ENCODE peak calls at places on chromosomes 5 and 9, in nine cellular contexts. One of them, this sample, is unnamed.
A peak's percentile ranks its signal among the peaks of the same experiment; 100 is the strongest.

GRCh38 chr5:140883373-140883772 is 1.4 kb downstream of the PCDHA13 start:
- DNase-seq in T47D: no peak
- DNase-seq in activated naive CD4-positive, alpha-beta T cell treated with anti-CD3 and anti-CD28 coated beads, Interleukin-2, amount 50 U/mL, for 72 hours: no peak
- DNase-seq in CD8-positive, alpha-beta T cell: no peak
- DNase-seq in GM12864: no peak
- DNase-seq in NCI-H1694 treated with DMSO at 0.1 percent for 48 hours: no peak
- DNase-seq in stimulated activated CD4-positive, alpha-beta T cell treated with anti-CD3 and anti-CD28 coated beads, Interleukin-4, amount 100 ng/mL, for 4 hours: no peak
- DNase-seq in effector memory CD8-positive, alpha-beta T cell: no peak
- DNase-seq in uterus: no peak
- DNase-seq in this sample: no peak

GRCh38 chr5:68368686-68369359 is 153.3 kb downstream of the PIK3R1 start:
- DNase-seq in T47D: no peak
- DNase-seq in activated naive CD4-positive, alpha-beta T cell treated with anti-CD3 and anti-CD28 coated beads, Interleukin-2, amount 50 U/mL, for 72 hours: no peak
- DNase-seq in CD8-positive, alpha-beta T cell: no peak
- DNase-seq in GM12864: no peak
- DNase-seq in NCI-H1694 treated with DMSO at 0.1 percent for 48 hours: no peak
- DNase-seq in stimulated activated CD4-positive, alpha-beta T cell treated with anti-CD3 and anti-CD28 coated beads, Interleukin-4, amount 100 ng/mL, for 4 hours: no peak
- DNase-seq in effector memory CD8-positive, alpha-beta T cell: no peak
- DNase-seq in uterus: no peak
- DNase-seq in this sample: no peak

GRCh38 chr9:117400131-117400530 is 14.7 kb downstream of the ASTN2 start:
- DNase-seq in T47D: peak; percentile 59
- DNase-seq in activated naive CD4-positive, alpha-beta T cell treated with anti-CD3 and anti-CD28 coated beads, Interleukin-2, amount 50 U/mL, for 72 hours: no peak
- DNase-seq in CD8-positive, alpha-beta T cell: no peak
- DNase-seq in GM12864: no peak
- DNase-seq in NCI-H1694 treated with DMSO at 0.1 percent for 48 hours: no peak
- DNase-seq in stimulated activated CD4-positive, alpha-beta T cell treated with anti-CD3 and anti-CD28 coated beads, Interleukin-4, amount 100 ng/mL, for 4 hours: no peak
- DNase-seq in effector memory CD8-positive, alpha-beta T cell: no peak
- DNase-seq in uterus: no peak
- DNase-seq in this sample: no peak

GRCh38 chr9:94802795-94803194 is 76.3 kb downstream of the AOPEP start:
- DNase-seq in T47D: no peak
- DNase-seq in activated naive CD4-positive, alpha-beta T cell treated with anti-CD3 and anti-CD28 coated beads, Interleukin-2, amount 50 U/mL, for 72 hours: peak; percentile 21
- DNase-seq in CD8-positive, alpha-beta T cell: no peak
- DNase-seq in GM12864: no peak
- DNase-seq in NCI-H1694 treated with DMSO at 0.1 percent for 48 hours: no peak
- DNase-seq in stimulated activated CD4-positive, alpha-beta T cell treated with anti-CD3 and anti-CD28 coated beads, Interleukin-4, amount 100 ng/mL, for 4 hours: no peak
- DNase-seq in effector memory CD8-positive, alpha-beta T cell: no peak
- DNase-seq in uterus: no peak
- DNase-seq in this sample: no peak

GRCh38 chr5:169767938-169768337 is 130.9 kb downstream of the DOCK2 start:
- DNase-seq in T47D: no peak
- DNase-seq in activated naive CD4-positive, alpha-beta T cell treated with anti-CD3 and anti-CD28 coated beads, Interleukin-2, amount 50 U/mL, for 72 hours: no peak
- DNase-seq in CD8-positive, alpha-beta T cell: no peak
- DNase-seq in GM12864: no peak
- DNase-seq in NCI-H1694 treated with DMSO at 0.1 percent for 48 hours: no peak
- DNase-seq in stimulated activated CD4-positive, alpha-beta T cell treated with anti-CD3 and anti-CD28 coated beads, Interleukin-4, amount 100 ng/mL, for 4 hours: no peak
- DNase-seq in effector memory CD8-positive, alpha-beta T cell: no peak
- DNase-seq in uterus: no peak
- DNase-seq in this sample: no peak

GRCh38 chr9:130286072-130286770 is 20.7 kb downstream of the HMCN2 start:
- DNase-seq in T47D: no peak
- DNase-seq in activated naive CD4-positive, alpha-beta T cell treated with anti-CD3 and anti-CD28 coated beads, Interleukin-2, amount 50 U/mL, for 72 hours: no peak
- DNase-seq in CD8-positive, alpha-beta T cell: no peak
- DNase-seq in GM12864: no peak
- DNase-seq in NCI-H1694 treated with DMSO at 0.1 percent for 48 hours: no peak
- DNase-seq in stimulated activated CD4-positive, alpha-beta T cell treated with anti-CD3 and anti-CD28 coated beads, Interleukin-4, amount 100 ng/mL, for 4 hours: no peak
- DNase-seq in effector memory CD8-positive, alpha-beta T cell: no peak
- DNase-seq in uterus: no peak
- DNase-seq in this sample: no peak

GRCh38 chr5:150116667-150117395 is 30.5 kb upstream of the CSF1R start:
- DNase-seq in T47D: no peak
- DNase-seq in activated naive CD4-positive, alpha-beta T cell treated with anti-CD3 and anti-CD28 coated beads, Interleukin-2, amount 50 U/mL, for 72 hours: no peak
- DNase-seq in CD8-positive, alpha-beta T cell: no peak
- DNase-seq in GM12864: no peak
- DNase-seq in NCI-H1694 treated with DMSO at 0.1 percent for 48 hours: no peak
- DNase-seq in stimulated activated CD4-positive, alpha-beta T cell treated with anti-CD3 and anti-CD28 coated beads, Interleukin-4, amount 100 ng/mL, for 4 hours: no peak
- DNase-seq in effector memory CD8-positive, alpha-beta T cell: no peak
- DNase-seq in uterus: no peak
- DNase-seq in this sample: no peak

GRCh38 chr5:14270212-14270702 is 127.1 kb downstream of the TRIO start:
- DNase-seq in T47D: peak; percentile 21
- DNase-seq in activated naive CD4-positive, alpha-beta T cell treated with anti-CD3 and anti-CD28 coated beads, Interleukin-2, amount 50 U/mL, for 72 hours: no peak
- DNase-seq in CD8-positive, alpha-beta T cell: no peak
- DNase-seq in GM12864: no peak
- DNase-seq in NCI-H1694 treated with DMSO at 0.1 percent for 48 hours: peak; percentile 86
- DNase-seq in stimulated activated CD4-positive, alpha-beta T cell treated with anti-CD3 and anti-CD28 coated beads, Interleukin-4, amount 100 ng/mL, for 4 hours: no peak
- DNase-seq in effector memory CD8-positive, alpha-beta T cell: no peak
- DNase-seq in uterus: peak; percentile 42
- DNase-seq in this sample: no peak

GRCh38 chr5:158606228-158606627 is 493.5 kb downstream of the EBF1 start:
- DNase-seq in T47D: no peak
- DNase-seq in activated naive CD4-positive, alpha-beta T cell treated with anti-CD3 and anti-CD28 coated beads, Interleukin-2, amount 50 U/mL, for 72 hours: no peak
- DNase-seq in CD8-positive, alpha-beta T cell: no peak
- DNase-seq in GM12864: no peak
- DNase-seq in NCI-H1694 treated with DMSO at 0.1 percent for 48 hours: no peak
- DNase-seq in stimulated activated CD4-positive, alpha-beta T cell treated with anti-CD3 and anti-CD28 coated beads, Interleukin-4, amount 100 ng/mL, for 4 hours: no peak
- DNase-seq in effector memory CD8-positive, alpha-beta T cell: no peak
- DNase-seq in uterus: no peak
- DNase-seq in this sample: no peak

GRCh38 chr5:157952374-157952685 is 93.4 kb upstream of the CLINT1 start:
- DNase-seq in T47D: no peak
- DNase-seq in activated naive CD4-positive, alpha-beta T cell treated with anti-CD3 and anti-CD28 coated beads, Interleukin-2, amount 50 U/mL, for 72 hours: no peak
- DNase-seq in CD8-positive, alpha-beta T cell: no peak
- DNase-seq in GM12864: no peak
- DNase-seq in NCI-H1694 treated with DMSO at 0.1 percent for 48 hours: no peak
- DNase-seq in stimulated activated CD4-positive, alpha-beta T cell treated with anti-CD3 and anti-CD28 coated beads, Interleukin-4, amount 100 ng/mL, for 4 hours: no peak
- DNase-seq in effector memory CD8-positive, alpha-beta T cell: no peak
- DNase-seq in uterus: no peak
- DNase-seq in this sample: no peak

GRCh38 chr9:110767559-110768063 is 99.0 kb downstream of the MUSK start:
- DNase-seq in T47D: no peak
- DNase-seq in activated naive CD4-positive, alpha-beta T cell treated with anti-CD3 and anti-CD28 coated beads, Interleukin-2, amount 50 U/mL, for 72 hours: no peak
- DNase-seq in CD8-positive, alpha-beta T cell: no peak
- DNase-seq in GM12864: no peak
- DNase-seq in NCI-H1694 treated with DMSO at 0.1 percent for 48 hours: no peak
- DNase-seq in stimulated activated CD4-positive, alpha-beta T cell treated with anti-CD3 and anti-CD28 coated beads, Interleukin-4, amount 100 ng/mL, for 4 hours: no peak
- DNase-seq in effector memory CD8-positive, alpha-beta T cell: no peak
- DNase-seq in uterus: peak; percentile 70
- DNase-seq in this sample: no peak

GRCh38 chr5:80569961-80570786 is at the start of gene ANKRD34B:
- DNase-seq in T47D: peak; percentile 82
- DNase-seq in activated naive CD4-positive, alpha-beta T cell treated with anti-CD3 and anti-CD28 coated beads, Interleukin-2, amount 50 U/mL, for 72 hours: peak; percentile 60
- DNase-seq in CD8-positive, alpha-beta T cell: no peak
- DNase-seq in GM12864: no peak
- DNase-seq in NCI-H1694 treated with DMSO at 0.1 percent for 48 hours: peak; percentile 9
- DNase-seq in stimulated activated CD4-positive, alpha-beta T cell treated with anti-CD3 and anti-CD28 coated beads, Interleukin-4, amount 100 ng/mL, for 4 hours: peak; percentile 13
- DNase-seq in effector memory CD8-positive, alpha-beta T cell: no peak
- DNase-seq in uterus: no peak
- DNase-seq in this sample: peak; percentile 85

GRCh38 chr5:76642390-76643040 is 19.3 kb upstream of the F2RL2 start:
- DNase-seq in T47D: no peak
- DNase-seq in activated naive CD4-positive, alpha-beta T cell treated with anti-CD3 and anti-CD28 coated beads, Interleukin-2, amount 50 U/mL, for 72 hours: no peak
- DNase-seq in CD8-positive, alpha-beta T cell: no peak
- DNase-seq in GM12864: no peak
- DNase-seq in NCI-H1694 treated with DMSO at 0.1 percent for 48 hours: no peak
- DNase-seq in stimulated activated CD4-positive, alpha-beta T cell treated with anti-CD3 and anti-CD28 coated beads, Interleukin-4, amount 100 ng/mL, for 4 hours: no peak
- DNase-seq in effector memory CD8-positive, alpha-beta T cell: no peak
- DNase-seq in uterus: no peak
- DNase-seq in this sample: no peak

GRCh38 chr5:148427370-148428042 is 43.7 kb downstream of the FBXO38 start:
- DNase-seq in T47D: no peak
- DNase-seq in activated naive CD4-positive, alpha-beta T cell treated with anti-CD3 and anti-CD28 coated beads, Interleukin-2, amount 50 U/mL, for 72 hours: no peak
- DNase-seq in CD8-positive, alpha-beta T cell: no peak
- DNase-seq in GM12864: no peak
- DNase-seq in NCI-H1694 treated with DMSO at 0.1 percent for 48 hours: no peak
- DNase-seq in stimulated activated CD4-positive, alpha-beta T cell treated with anti-CD3 and anti-CD28 coated beads, Interleukin-4, amount 100 ng/mL, for 4 hours: no peak
- DNase-seq in effector memory CD8-positive, alpha-beta T cell: no peak
- DNase-seq in uterus: no peak
- DNase-seq in this sample: no peak

GRCh38 chr9:16145196-16145950 is 592.5 kb downstream of the CCDC171 start:
- DNase-seq in T47D: no peak
- DNase-seq in activated naive CD4-positive, alpha-beta T cell treated with anti-CD3 and anti-CD28 coated beads, Interleukin-2, amount 50 U/mL, for 72 hours: no peak
- DNase-seq in CD8-positive, alpha-beta T cell: no peak
- DNase-seq in GM12864: no peak
- DNase-seq in NCI-H1694 treated with DMSO at 0.1 percent for 48 hours: no peak
- DNase-seq in stimulated activated CD4-positive, alpha-beta T cell treated with anti-CD3 and anti-CD28 coated beads, Interleukin-4, amount 100 ng/mL, for 4 hours: no peak
- DNase-seq in effector memory CD8-positive, alpha-beta T cell: no peak
- DNase-seq in uterus: peak; percentile 58
- DNase-seq in this sample: no peak

GRCh38 chr5:137248476-137248970 is 250.6 kb downstream of the SPOCK1 start:
- DNase-seq in T47D: no peak
- DNase-seq in activated naive CD4-positive, alpha-beta T cell treated with anti-CD3 and anti-CD28 coated beads, Interleukin-2, amount 50 U/mL, for 72 hours: no peak
- DNase-seq in CD8-positive, alpha-beta T cell: no peak
- DNase-seq in GM12864: no peak
- DNase-seq in NCI-H1694 treated with DMSO at 0.1 percent for 48 hours: no peak
- DNase-seq in stimulated activated CD4-positive, alpha-beta T cell treated with anti-CD3 and anti-CD28 coated beads, Interleukin-4, amount 100 ng/mL, for 4 hours: no peak
- DNase-seq in effector memory CD8-positive, alpha-beta T cell: no peak
- DNase-seq in uterus: no peak
- DNase-seq in this sample: no peak

GRCh38 chr5:21711854-21712752 is 1141.0 kb downstream of the CDH12 start:
- DNase-seq in T47D: no peak
- DNase-seq in activated naive CD4-positive, alpha-beta T cell treated with anti-CD3 and anti-CD28 coated beads, Interleukin-2, amount 50 U/mL, for 72 hours: no peak
- DNase-seq in CD8-positive, alpha-beta T cell: no peak
- DNase-seq in GM12864: no peak
- DNase-seq in NCI-H1694 treated with DMSO at 0.1 percent for 48 hours: peak; percentile 33
- DNase-seq in stimulated activated CD4-positive, alpha-beta T cell treated with anti-CD3 and anti-CD28 coated beads, Interleukin-4, amount 100 ng/mL, for 4 hours: no peak
- DNase-seq in effector memory CD8-positive, alpha-beta T cell: no peak
- DNase-seq in uterus: no peak
- DNase-seq in this sample: no peak

GRCh38 chr5:135385576-135385975 is 13.5 kb downstream of the MACROH2A1 start:
- DNase-seq in T47D: no peak
- DNase-seq in activated naive CD4-positive, alpha-beta T cell treated with anti-CD3 and anti-CD28 coated beads, Interleukin-2, amount 50 U/mL, for 72 hours: no peak
- DNase-seq in CD8-positive, alpha-beta T cell: no peak
- DNase-seq in GM12864: no peak
- DNase-seq in NCI-H1694 treated with DMSO at 0.1 percent for 48 hours: no peak
- DNase-seq in stimulated activated CD4-positive, alpha-beta T cell treated with anti-CD3 and anti-CD28 coated beads, Interleukin-4, amount 100 ng/mL, for 4 hours: no peak
- DNase-seq in effector memory CD8-positive, alpha-beta T cell: no peak
- DNase-seq in uterus: no peak
- DNase-seq in this sample: no peak

GRCh38 chr5:82641362-82641988 is 363.3 kb upstream of the RPS23 start:
- DNase-seq in T47D: peak; percentile 58
- DNase-seq in activated naive CD4-positive, alpha-beta T cell treated with anti-CD3 and anti-CD28 coated beads, Interleukin-2, amount 50 U/mL, for 72 hours: peak; percentile 7
- DNase-seq in CD8-positive, alpha-beta T cell: no peak
- DNase-seq in GM12864: no peak
- DNase-seq in NCI-H1694 treated with DMSO at 0.1 percent for 48 hours: peak; percentile 85
- DNase-seq in stimulated activated CD4-positive, alpha-beta T cell treated with anti-CD3 and anti-CD28 coated beads, Interleukin-4, amount 100 ng/mL, for 4 hours: no peak
- DNase-seq in effector memory CD8-positive, alpha-beta T cell: peak; percentile 2
- DNase-seq in uterus: peak; percentile 74
- DNase-seq in this sample: no peak